ENCODE peak calls at places on chromosomes 6 and 20, in four cellular contexts. A, P, F and T are unnamed samples.
A peak's percentile ranks its signal among the peaks of the same experiment; 100 is the strongest.

GRCh38 chr20:51511861-51512619 is 30.5 kb downstream of the NFATC2 start:
- DNase-seq in A (no peak), P (no peak), F (no peak), T (no peak)

GRCh38 chr6:108156180-108156937 is 9.5 kb upstream of the NR2E1 start:
- DNase-seq in A (no peak), P (no peak), F (no peak), T (no peak)

GRCh38 chr6:71194730-71195129 is 93.9 kb upstream of the OGFRL1 start:
- DNase-seq in A (no peak), P (no peak), F (no peak), T (peak; percentile 73)

GRCh38 chr6:17879224-17879623 is 108.2 kb downstream of the KIF13A start:
- DNase-seq in A (no peak), P (no peak), F (no peak), T (no peak)

GRCh38 chr6:152117156-152118129 is 310.0 kb downstream of the ESR1 start:
- DNase-seq in A (no peak), P (no peak), F (no peak), T (no peak)

GRCh38 chr6:14467591-14467990 is 350.0 kb downstream of the CD83 start:
- DNase-seq in A (no peak), P (no peak), F (no peak), T (no peak)

GRCh38 chr6:32298632-32299336 is 72.9 kb downstream of the TSBP1 start:
- DNase-seq in A (no peak), P (no peak), F (no peak), T (no peak)

GRCh38 chr6:137241481-137242011 is 22.4 kb upstream of the IFNGR1 start:
- DNase-seq in A (no peak), P (no peak), F (no peak), T (no peak)

GRCh38 chr6:79494841-79495240 is 42.4 kb downstream of the LCA5 start:
- DNase-seq in A (no peak), P (peak; percentile 6), F (no peak), T (no peak)

GRCh38 chr20:22802296-22802695 is 217.9 kb upstream of the FOXA2 start:
- DNase-seq in A (no peak), P (no peak), F (no peak), T (no peak)

GRCh38 chr6:142045380-142046270 is 87.1 kb upstream of the GJE1 start:
- DNase-seq in A (no peak), P (no peak), F (no peak), T (no peak)

GRCh38 chr6:71290611-71291010 is 2.0 kb downstream of the OGFRL1 start:
- DNase-seq in A (no peak), P (no peak), F (no peak), T (peak; percentile 60)

GRCh38 chr6:159128978-159129377 is 40.2 kb upstream of the FNDC1 start:
- DNase-seq in A (no peak), P (no peak), F (no peak), T (no peak)